ENCODE peak calls at places on chromosome 22, in ten cellular contexts. G is Peyer's patch; T is upper lobe of right lung; A is fibroblast of lung; K is CD8-positive, alpha-beta T cell; X is Caco-2; J is spleen; D is psoas muscle; Z is effector memory CD4-positive, alpha-beta T cell; P is colonic mucosa. U is an unnamed sample. For H3K4me1 and H3K36me3, the result is how much of the 10 kb centered on the place peaks cover.

GRCh38 chr22:22079404-22080148 is 97.0 kb upstream of the TOP3B start:
- DNase-seq in G (no peak), T (no peak), A (no peak), K (no peak), X (no peak), J (peak), D (no peak), Z (no peak), P (no peak), U (no peak)

GRCh38 chr22:38338772-38339379 is 21.6 kb upstream of the CSNK1E start:
- DNase-seq in G (no peak), T (peak), A (peak), K (no peak), X (peak), J (peak), D (peak), Z (no peak), P (no peak), U (peak)

GRCh38 chr22:22786301-22787115 is 101.1 kb upstream of the IGLL5 start:
- DNase-seq in G (no peak), T (no peak), A (no peak), K (no peak), X (peak), J (no peak), D (no peak), Z (no peak), P (no peak), U (no peak)

GRCh38 chr22:17563936-17564391 is 666 bp downstream of the SLC25A18 start:
- DNase-seq in G (no peak), T (no peak), A (peak), K (no peak), X (no peak), J (no peak), D (no peak), Z (no peak), P (no peak), U (peak)

GRCh38 chr22:37457093-37457893 is 28.9 kb downstream of the MFNG start:
- DNase-seq in G (peak), T (peak), A (peak), K (peak), X (peak), J (peak), D (peak), Z (peak), P (peak), U (peak)

GRCh38 chr22:26168934-26169311 is 339 bp upstream of the SEZ6L start:
- DNase-seq in G (no peak), T (no peak), A (no peak), K (no peak), X (no peak), J (no peak), D (no peak), Z (no peak), P (no peak), U (no peak)

GRCh38 chr22:21044931-21045584 is 688 bp upstream of the LRRC74B start:
- DNase-seq in G (peak), T (peak), A (peak), K (no peak), X (no peak), J (peak), D (peak), Z (no peak), P (no peak), U (peak)

GRCh38 chr22:49599039-49599438 is 228.6 kb downstream of the BRD1 start:
- DNase-seq in G (peak), T (peak), A (no peak), K (no peak), X (peak), J (peak), D (no peak), Z (no peak), P (no peak), U (no peak)

GRCh38 chr22:28051787-28052356 is 132.8 kb upstream of the PITPNB start:
- DNase-seq in G (peak), T (peak), A (peak), K (no peak), X (peak), J (no peak), D (peak), Z (no peak), P (peak), U (peak)

GRCh38 chr22:36027960-36028645 is 521 bp downstream of the RBFOX2 start:
- DNase-seq in G (no peak), T (no peak), A (no peak), K (peak), X (peak), J (peak), D (no peak), Z (no peak), P (peak), U (no peak)

GRCh38 chr22:46052331-46052771 is 75.4 kb upstream of the WNT7B start:
- DNase-seq in G (no peak), T (peak), A (no peak), K (no peak), X (peak), J (peak), D (peak), Z (no peak), P (no peak), U (peak)

GRCh38 chr22:46051646-46052045 is 74.7 kb upstream of the WNT7B start:
- DNase-seq in G (no peak), T (peak), A (no peak), K (no peak), X (peak), J (peak), D (peak), Z (no peak), P (no peak), U (peak)

GRCh38 chr22:46053563-46054090 is 76.7 kb upstream of the WNT7B start:
- DNase-seq in G (peak), T (peak), A (peak), K (peak), X (peak), J (peak), D (peak), Z (no peak), P (peak), U (peak)

GRCh38 chr22:46054091-46054877 is 77.3 kb upstream of the WNT7B start:
- DNase-seq in G (peak), T (no peak), A (peak), K (peak), X (peak), J (peak), D (peak), Z (peak), P (peak), U (peak)

GRCh38 chr22:46052801-46053562 is 76.0 kb upstream of the WNT7B start:
- DNase-seq in G (peak), T (peak), A (peak), K (no peak), X (peak), J (peak), D (peak), Z (no peak), P (peak), U (peak)
- H3K4me1 ChIP-seq in G (under half), T (half or more), A (under half), K (half or more), X (under half), J (half or more), D (half or more), Z (under half), P (under half), U (half or more)

GRCh38 chr22:31605851-31606585 is 56.0 kb downstream of the PISD start:
- DNase-seq in G (peak), T (no peak), A (no peak), K (no peak), X (peak), J (no peak), D (no peak), Z (no peak), P (no peak), U (peak)

GRCh38 chr22:31610611-31611010 is 51.4 kb downstream of the PISD start:
- DNase-seq in G (no peak), T (no peak), A (no peak), K (no peak), X (no peak), J (peak), D (no peak), Z (no peak), P (no peak), U (no peak)

GRCh38 chr22:31604746-31605705 is 57.0 kb downstream of the PISD start:
- DNase-seq in G (peak), T (no peak), A (no peak), K (no peak), X (peak), J (no peak), D (no peak), Z (no peak), P (no peak), U (no peak)

GRCh38 chr22:31609716-31610115 is 52.3 kb downstream of the PISD start:
- DNase-seq in G (peak), T (no peak), A (no peak), K (no peak), X (no peak), J (peak), D (no peak), Z (no peak), P (no peak), U (no peak)

DNA sequence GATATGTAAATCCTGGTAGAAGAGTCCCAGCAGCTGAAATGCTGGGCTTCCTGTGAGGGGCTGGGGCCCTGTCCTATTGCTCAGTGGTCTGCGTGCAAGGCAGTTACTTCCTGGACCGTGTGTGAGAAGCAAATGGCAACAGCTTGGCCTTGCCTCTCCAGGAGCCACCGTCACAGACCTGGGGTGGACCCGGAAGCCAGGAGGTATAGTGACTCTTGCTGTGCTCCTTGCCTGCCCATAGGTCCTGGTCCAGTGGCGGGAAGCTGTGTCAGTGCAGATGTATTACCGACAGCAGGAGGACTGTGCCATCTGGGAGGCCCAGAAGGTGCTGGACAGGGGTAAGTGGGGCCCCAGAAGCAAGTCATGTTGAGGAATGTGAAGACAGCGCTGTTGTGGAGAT is 54.3 kb downstream of the PISD start:
- DNase-seq in G (no peak), T (no peak), A (no peak), K (no peak), X (no peak), J (no peak), D (no peak), Z (no peak), P (no peak), U (no peak)
- H3K36me3 ChIP-seq in G (under half), T (under half), A (under half), K (half or more), X (under half), J (half or more), D (under half), Z (half or more), P (under half), U (under half)

DNA sequence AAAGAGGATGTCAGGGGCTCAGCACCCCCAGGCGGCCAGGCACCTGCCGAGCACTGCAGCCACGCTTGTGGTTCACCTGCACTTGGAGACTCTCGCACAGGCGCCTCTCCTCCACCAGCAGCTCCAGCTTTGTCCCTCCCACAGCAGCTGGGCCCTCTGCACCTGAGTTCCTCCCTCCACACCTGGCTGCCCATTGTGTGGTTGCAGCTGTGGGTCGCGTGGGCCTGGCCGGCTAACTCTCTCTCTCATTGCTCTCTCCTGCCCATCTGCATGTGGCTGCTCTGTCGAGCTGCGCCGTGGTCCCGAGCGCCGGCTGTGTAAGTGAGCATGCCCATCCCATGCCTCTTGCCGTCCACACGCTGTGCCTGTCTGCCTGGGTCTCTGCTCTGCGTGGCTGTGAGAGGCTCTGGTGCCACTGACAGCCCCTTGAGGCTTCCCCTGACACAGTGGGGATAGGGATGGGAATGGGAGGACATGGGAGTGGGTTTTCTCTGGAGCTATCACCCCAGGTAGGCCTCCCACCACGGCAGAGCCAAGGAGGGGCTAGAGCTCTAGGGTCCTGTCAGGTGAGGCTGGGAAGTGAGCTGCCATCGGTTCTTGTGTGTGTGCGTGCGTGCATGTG is 8.5 kb upstream of the ACR start:
- DNase-seq in G (no peak), T (peak), A (no peak), K (no peak), X (peak), J (peak), D (peak), Z (no peak), P (no peak), U (peak)
- H3K4me3 ChIP-seq in G (no peak), T (no peak), A (no peak), K (no peak), X (no peak), J (no peak), D (no peak), Z (no peak), P (no peak), U (no peak)

DNA sequence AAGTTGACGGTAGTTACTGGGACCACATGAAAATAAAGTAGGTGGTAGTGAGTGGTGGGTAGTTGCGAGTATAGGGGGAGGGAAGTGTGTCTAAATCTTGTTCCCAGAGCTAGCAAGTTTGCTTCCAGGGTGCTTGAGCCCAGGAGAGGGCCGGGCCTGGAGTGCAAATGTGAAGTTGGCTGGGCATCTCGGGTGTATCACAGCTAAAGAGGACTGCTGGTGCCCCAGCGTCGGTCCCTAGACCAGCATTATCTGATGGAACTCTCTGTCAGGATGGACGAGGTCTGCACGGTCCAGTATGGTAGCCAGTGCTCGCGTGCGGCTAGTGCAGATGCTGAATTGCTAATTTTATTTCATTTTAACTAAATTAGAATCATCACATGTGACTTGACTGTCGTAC is 75.3 kb downstream of the ARHGAP8 start:
- DNase-seq in G (no peak), T (no peak), A (no peak), K (no peak), X (no peak), J (no peak), D (no peak), Z (no peak), P (no peak), U (no peak)
- H3K4me1 ChIP-seq in G (under half), T (under half), A (under half), K (under half), X (under half), J (under half), D (under half), Z (under half), P (under half), U (under half)

U was measured in body of pancreas.